ENCODE peak calls at places on chromosomes 7 and 10, in five cellular contexts. B is testis, Z is tibial nerve, U is aorta, L is PC-3. T is an unnamed sample. For H3K4me1, the result is how much of the 10 kb centered on the place peaks cover.

GRCh38 chr10:107011113-107011512 is 153.4 kb downstream of the SORCS1 start:
- DNase-seq in B (no peak), Z (no peak), U (no peak), L (no peak), T (no peak)

GRCh38 chr10:89668391-89669180 is 23.5 kb upstream of the PANK1 start:
- DNase-seq in B (no peak), Z (no peak), U (no peak), L (peak), T (no peak)

GRCh38 chr7:90958669-90959068 is 305.6 kb upstream of the FZD1 start:
- DNase-seq in B (no peak), Z (no peak), U (no peak), L (no peak), T (no peak)

GRCh38 chr7:46197833-46198540 is 276.9 kb upstream of the IGFBP3 start:
- DNase-seq in B (no peak), Z (no peak), U (no peak), L (no peak), T (no peak)

GRCh38 chr7:77753173-77753572 is 45.1 kb downstream of the TMEM60 start:
- DNase-seq in B (no peak), Z (no peak), U (no peak), L (peak), T (no peak)

GRCh38 chr10:69232252-69232651 is 12.1 kb downstream of the HKDC1 start:
- DNase-seq in B (no peak), Z (no peak), U (no peak), L (peak), T (peak)

GRCh38 chr7:50492770-50493519 is 42.8 kb upstream of the FIGNL1 start:
- DNase-seq in B (no peak), Z (no peak), U (peak), L (no peak), T (no peak)

GRCh38 chr7:134870781-134871180 is 91.3 kb downstream of the CALD1 start:
- DNase-seq in B (no peak), Z (no peak), U (no peak), L (no peak), T (no peak)

GRCh38 chr10:70551971-70552422 is 50.5 kb downstream of the PRF1 start:
- DNase-seq in B (no peak), Z (peak), U (no peak), L (no peak), T (peak)

GRCh38 chr7:78071821-78072590 is 273.4 kb downstream of the PHTF2 start:
- DNase-seq in B (no peak), Z (no peak), U (no peak), L (no peak), T (no peak)

GRCh38 chr10:102523250-102524029 is 19.7 kb downstream of the SUFU start:
- DNase-seq in B (no peak), Z (no peak), U (peak), L (no peak), T (peak)

GRCh38 chr10:69991151-69991550 is 61.5 kb upstream of the MACROH2A2 start:
- DNase-seq in B (no peak), Z (no peak), U (no peak), L (no peak), T (no peak)

GRCh38 chr10:61985715-61986114 is 84.2 kb downstream of the ARID5B start:
- DNase-seq in B (no peak), Z (no peak), U (no peak), L (no peak), T (no peak)

GRCh38 chr7:35420657-35421056 is 166.8 kb upstream of the TBX20 start:
- DNase-seq in B (no peak), Z (no peak), U (no peak), L (peak), T (no peak)

GRCh38 chr7:112442210-112442609 is 8.1 kb upstream of the IFRD1 start:
- DNase-seq in B (no peak), Z (no peak), U (no peak), L (no peak), T (no peak)

GRCh38 chr7:46710927-46711326 is 789.9 kb upstream of the IGFBP3 start:
- DNase-seq in B (no peak), Z (no peak), U (no peak), L (no peak), T (peak)

DNA sequence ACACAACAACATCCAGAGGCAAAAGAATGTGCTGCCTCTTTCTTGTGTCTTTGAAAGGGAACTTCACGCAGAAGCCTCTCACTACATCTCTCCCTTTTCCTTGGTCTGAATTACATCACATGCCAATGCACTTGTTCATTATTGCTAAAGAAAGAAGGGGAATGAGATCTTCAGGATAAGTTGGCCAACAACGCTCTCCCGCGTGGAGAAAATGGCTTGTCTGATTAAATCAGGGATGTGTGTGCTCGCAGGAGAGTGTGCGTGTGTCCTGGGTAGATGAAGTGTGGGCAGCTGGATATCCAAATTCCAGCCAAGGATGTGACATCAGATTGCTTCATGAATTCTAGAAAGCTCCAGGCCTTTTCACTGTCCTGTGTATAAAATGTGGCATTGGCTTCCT is 541.6 kb upstream of the FZD8 start:
- DNase-seq in B (no peak), Z (no peak), U (no peak), L (no peak), T (no peak)
- H3K4me1 ChIP-seq in B (under half), Z (under half), U (under half), L (under half), T (under half)

GRCh38 chr7:4797858-4798705 is 22.7 kb downstream of the AP5Z1 start:
- DNase-seq in B (peak), Z (peak), U (peak), L (peak), T (peak)

GRCh38 chr7:4798706-4799235 is 23.3 kb downstream of the AP5Z1 start:
- DNase-seq in B (no peak), Z (no peak), U (no peak), L (no peak), T (no peak)

GRCh38 chr7:4794591-4795350 is 19.3 kb downstream of the AP5Z1 start:
- DNase-seq in B (no peak), Z (no peak), U (no peak), L (peak), T (no peak)

GRCh38 chr7:4799508-4800268 is 24.3 kb downstream of the AP5Z1 start:
- DNase-seq in B (no peak), Z (peak), U (peak), L (no peak), T (no peak)

DNA sequence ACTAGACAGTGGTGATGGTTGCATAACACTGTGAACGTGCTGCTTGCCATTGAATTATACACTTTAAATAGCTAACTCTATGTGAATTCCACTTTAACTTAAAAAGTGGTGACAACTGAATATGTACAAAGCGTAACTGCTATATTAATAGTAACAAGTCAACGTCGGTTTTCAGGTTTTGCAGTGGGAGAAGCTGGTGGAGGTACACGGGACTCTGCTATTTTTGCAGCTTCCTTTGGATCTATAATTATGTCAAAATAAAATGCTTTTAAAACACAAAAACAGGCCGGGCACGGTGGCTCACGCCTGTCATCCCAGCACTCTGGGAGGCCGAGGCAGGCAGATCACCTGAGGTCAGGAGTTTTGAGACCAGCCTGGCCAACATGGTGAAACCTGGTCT is 21.0 kb downstream of the AP5Z1 start:
- DNase-seq in B (no peak), Z (no peak), U (no peak), L (no peak), T (no peak)
- H3K4me1 ChIP-seq in B (under half), Z (under half), U (under half), L (under half), T (under half)

GRCh38 chr7:139913555-139914135 is 84.6 kb downstream of the TBXAS1 start:
- DNase-seq in B (no peak), Z (no peak), U (peak), L (no peak), T (no peak)
- H3K4me1 ChIP-seq in B (under half), Z (under half), U (under half), L (under half), T (under half)

GRCh38 chr10:33900591-33900990 is 566.1 kb upstream of the NRP1 start:
- DNase-seq in B (no peak), Z (no peak), U (no peak), L (peak), T (no peak)
- H3K4me1 ChIP-seq in B (under half), Z (under half), U (under half), L (under half), T (under half)

GRCh38 chr7:88312061-88312663 is 5.5 kb upstream of the STEAP4 start:
- DNase-seq in B (peak), Z (peak), U (peak), L (no peak), T (peak)

GRCh38 chr7:88307841-88308240 is 1.1 kb upstream of the STEAP4 start:
- DNase-seq in B (no peak), Z (no peak), U (no peak), L (no peak), T (no peak)

GRCh38 chr7:88310950-88311674 is 4.4 kb upstream of the STEAP4 start:
- DNase-seq in B (peak), Z (no peak), U (no peak), L (no peak), T (no peak)

GRCh38 chr7:88311675-88312036 is 5.0 kb upstream of the STEAP4 start:
- DNase-seq in B (no peak), Z (no peak), U (no peak), L (no peak), T (peak)

DNA sequence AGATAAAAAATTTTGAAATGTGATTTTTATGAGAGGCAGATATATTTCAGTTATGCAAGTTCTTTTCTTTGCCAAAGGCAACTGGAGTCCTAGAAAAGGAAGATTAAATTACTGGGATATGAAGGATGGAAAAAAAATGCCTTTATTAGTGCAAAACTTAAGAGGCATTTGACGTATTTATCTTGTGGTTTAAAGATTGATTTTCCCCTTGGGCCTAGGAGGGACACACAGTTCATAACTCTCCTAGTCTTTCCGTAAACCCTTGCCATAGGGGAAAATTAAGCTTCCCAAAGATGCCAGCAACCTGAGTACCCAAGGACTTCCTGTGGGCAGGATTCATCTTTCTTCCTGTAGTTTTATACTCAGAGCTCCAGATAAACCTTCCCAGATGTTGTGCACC is 3.2 kb upstream of the STEAP4 start:
- DNase-seq in B (no peak), Z (peak), U (no peak), L (peak), T (no peak)
- H3K4me1 ChIP-seq in B (under half), Z (under half), U (under half), L (under half), T (under half)

GRCh38 chr10:103838851-103839512 is 16.4 kb downstream of the SH3PXD2A start:
- DNase-seq in B (no peak), Z (no peak), U (no peak), L (no peak), T (no peak)

GRCh38 chr10:103840747-103841085 is 14.7 kb downstream of the SH3PXD2A start:
- DNase-seq in B (no peak), Z (no peak), U (no peak), L (no peak), T (no peak)

GRCh38 chr10:103839513-103839864 is 15.9 kb downstream of the SH3PXD2A start:
- DNase-seq in B (no peak), Z (no peak), U (no peak), L (no peak), T (no peak)

GRCh38 chr10:103841519-103841918 is 13.9 kb downstream of the SH3PXD2A start:
- DNase-seq in B (no peak), Z (no peak), U (no peak), L (no peak), T (no peak)

GRCh38 chr10:103839867-103840746 is 15.3 kb downstream of the SH3PXD2A start:
- DNase-seq in B (no peak), Z (no peak), U (no peak), L (no peak), T (peak)
- H3K4me1 ChIP-seq in B (under half), Z (under half), U (under half), L (under half), T (half or more)

GRCh38 chr7:129775695-129776396 is 164.3 kb downstream of the NRF1 start:
- DNase-seq in B (no peak), Z (no peak), U (peak), L (no peak), T (no peak)
- H3K4me1 ChIP-seq in B (under half), Z (under half), U (under half), L (under half), T (under half)

DNA sequence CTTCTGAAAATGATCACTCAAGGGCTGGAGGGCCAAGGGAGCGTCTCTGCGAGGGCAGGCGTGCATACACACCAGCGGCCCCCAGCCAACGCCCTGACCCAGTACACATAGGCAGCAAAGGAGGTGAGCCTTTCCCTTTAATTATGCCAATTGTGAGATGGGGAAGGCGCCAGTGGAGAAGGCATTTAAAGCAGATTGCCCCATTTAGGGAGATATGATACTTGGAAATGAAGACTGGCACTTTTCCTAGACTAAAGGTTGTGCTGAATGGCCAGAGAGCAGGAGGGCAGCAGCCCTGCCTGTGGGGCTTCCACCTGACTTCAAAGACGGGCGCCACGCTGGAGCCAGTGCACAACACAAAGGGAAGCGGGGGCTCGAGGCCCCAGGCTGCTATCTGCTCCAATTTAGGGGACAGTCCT is 24.1 kb downstream of the HIPK2 start:
- DNase-seq in B (no peak), Z (no peak), U (no peak), L (no peak), T (no peak)
- H3K4me1 ChIP-seq in B (under half), Z (under half), U (under half), L (under half), T (under half)

GRCh38 chr7:79452495-79453265 is 787 bp downstream of the MAGI2 start:
- DNase-seq in B (peak), Z (peak), U (peak), L (no peak), T (peak)

GRCh38 chr7:79453266-79453557 is 255 bp downstream of the MAGI2 start:
- DNase-seq in B (no peak), Z (no peak), U (no peak), L (no peak), T (no peak)

GRCh38 chr7:79451580-79451979 is 1.9 kb downstream of the MAGI2 start:
- DNase-seq in B (no peak), Z (no peak), U (no peak), L (no peak), T (no peak)

GRCh38 chr7:79453558-79454324 is at the start of gene MAGI2:
- DNase-seq in B (peak), Z (peak), U (peak), L (no peak), T (peak)

GRCh38 chr7:79452032-79452494 is 1.4 kb downstream of the MAGI2 start:
- DNase-seq in B (peak), Z (peak), U (peak), L (no peak), T (peak)
- H3K4me1 ChIP-seq in B (under half), Z (under half), U (under half), L (under half), T (under half)

GRCh38 chr7:106061301-106061979 is 50.7 kb downstream of the SYPL1 start:
- DNase-seq in B (no peak), Z (no peak), U (no peak), L (no peak), T (no peak)

GRCh38 chr7:106057962-106058901 is 53.9 kb downstream of the SYPL1 start:
- DNase-seq in B (peak), Z (no peak), U (no peak), L (peak), T (no peak)

GRCh38 chr7:106058925-106059324 is 53.2 kb downstream of the SYPL1 start:
- DNase-seq in B (no peak), Z (no peak), U (no peak), L (no peak), T (no peak)

GRCh38 chr7:106060394-106060920 is 51.7 kb downstream of the SYPL1 start:
- DNase-seq in B (no peak), Z (no peak), U (no peak), L (no peak), T (no peak)

DNA sequence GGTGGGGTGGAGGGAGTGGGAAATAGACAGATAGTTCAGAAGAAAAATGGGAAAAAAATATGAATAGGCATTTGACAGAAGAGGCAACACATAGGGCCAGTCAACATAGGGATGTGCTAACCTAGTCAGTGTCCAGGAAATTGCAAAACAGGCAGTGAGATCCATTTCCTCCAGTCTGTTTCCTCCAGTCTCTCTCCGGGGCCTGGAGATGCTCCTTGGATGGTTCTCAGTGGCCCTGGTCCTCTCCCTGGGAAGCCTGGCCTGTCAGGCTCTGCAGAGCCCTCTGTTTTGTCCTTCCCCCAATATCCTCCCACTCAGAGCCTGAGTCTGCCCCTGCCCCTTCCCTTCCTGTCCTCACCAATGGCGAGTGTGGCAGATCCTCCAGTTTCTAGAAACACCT is 52.6 kb downstream of the SYPL1 start:
- DNase-seq in B (no peak), Z (no peak), U (no peak), L (no peak), T (no peak)
- H3K4me1 ChIP-seq in B (under half), Z (half or more), U (under half), L (half or more), T (under half)